ENCODE peak calls at places on chromosomes 2 and 18, in eight cellular contexts. V, M, O, F, J, X, S and H are unnamed samples.

GRCh38 chr2:122063716-122064115 is 308.3 kb downstream of the TSN start:
- DNase-seq in F (no peak), S (no peak), V (no peak), O (no peak), J (no peak), X (peak), M (no peak), H (no peak)

GRCh38 chr2:39523308-39524044 is 86.4 kb upstream of the MAP4K3 start:
- DNase-seq in F (peak), M (peak), O (no peak), S (no peak), V (no peak), X (peak), J (no peak), H (no peak)

GRCh38 chr2:39657538-39657937 is 8.2 kb upstream of the TMEM178A start:
- DNase-seq in V (no peak), O (no peak), M (no peak), X (no peak), S (no peak), J (no peak), F (no peak), H (no peak)

GRCh38 chr2:220320326-220320725 is 692.9 kb downstream of the SLC4A3 start:
- DNase-seq in S (no peak), M (no peak), O (no peak), J (no peak), F (no peak), X (peak), V (no peak), H (no peak)

GRCh38 chr18:36786686-36787085 is 42.1 kb downstream of the TPGS2 start:
- DNase-seq in J (no peak), O (peak), V (no peak), X (peak), F (peak), S (peak), M (peak), H (no peak)

GRCh38 chr2:231785822-231786176 is 446 bp upstream of the COPS7B start:
- DNase-seq in O (no peak), J (no peak), V (no peak), M (no peak), S (no peak), X (no peak), F (no peak), H (no peak)

GRCh38 chr2:33441235-33441810 is 35.1 kb upstream of the RASGRP3 start:
- DNase-seq in J (no peak), F (peak), V (no peak), O (peak), S (no peak), M (no peak), X (peak), H (no peak)

GRCh38 chr2:11656671-11657101 is 13.3 kb downstream of the NTSR2 start:
- DNase-seq in M (no peak), O (no peak), F (no peak), X (no peak), V (no peak), S (no peak), J (peak), H (no peak)

GRCh38 chr2:78439122-78439521 is 586.4 kb upstream of the REG3G start:
- DNase-seq in F (no peak), S (no peak), V (no peak), J (no peak), O (no peak), M (no peak), X (no peak), H (no peak)

GRCh38 chr2:191612496-191612895 is 65.4 kb upstream of the NABP1 start:
- DNase-seq in J (no peak), M (peak), X (peak), V (no peak), F (peak), S (no peak), O (no peak), H (no peak)

GRCh38 chr2:121376851-121377250 is 91.8 kb upstream of the TFCP2L1 start:
- DNase-seq in S (no peak), F (no peak), J (no peak), O (no peak), V (no peak), X (peak), M (no peak), H (no peak)

GRCh38 chr2:145751634-145752033 is 1231.7 kb upstream of the ZEB2 start:
- DNase-seq in X (peak), O (no peak), S (no peak), F (peak), J (no peak), M (peak), V (no peak), H (no peak)

DNA sequence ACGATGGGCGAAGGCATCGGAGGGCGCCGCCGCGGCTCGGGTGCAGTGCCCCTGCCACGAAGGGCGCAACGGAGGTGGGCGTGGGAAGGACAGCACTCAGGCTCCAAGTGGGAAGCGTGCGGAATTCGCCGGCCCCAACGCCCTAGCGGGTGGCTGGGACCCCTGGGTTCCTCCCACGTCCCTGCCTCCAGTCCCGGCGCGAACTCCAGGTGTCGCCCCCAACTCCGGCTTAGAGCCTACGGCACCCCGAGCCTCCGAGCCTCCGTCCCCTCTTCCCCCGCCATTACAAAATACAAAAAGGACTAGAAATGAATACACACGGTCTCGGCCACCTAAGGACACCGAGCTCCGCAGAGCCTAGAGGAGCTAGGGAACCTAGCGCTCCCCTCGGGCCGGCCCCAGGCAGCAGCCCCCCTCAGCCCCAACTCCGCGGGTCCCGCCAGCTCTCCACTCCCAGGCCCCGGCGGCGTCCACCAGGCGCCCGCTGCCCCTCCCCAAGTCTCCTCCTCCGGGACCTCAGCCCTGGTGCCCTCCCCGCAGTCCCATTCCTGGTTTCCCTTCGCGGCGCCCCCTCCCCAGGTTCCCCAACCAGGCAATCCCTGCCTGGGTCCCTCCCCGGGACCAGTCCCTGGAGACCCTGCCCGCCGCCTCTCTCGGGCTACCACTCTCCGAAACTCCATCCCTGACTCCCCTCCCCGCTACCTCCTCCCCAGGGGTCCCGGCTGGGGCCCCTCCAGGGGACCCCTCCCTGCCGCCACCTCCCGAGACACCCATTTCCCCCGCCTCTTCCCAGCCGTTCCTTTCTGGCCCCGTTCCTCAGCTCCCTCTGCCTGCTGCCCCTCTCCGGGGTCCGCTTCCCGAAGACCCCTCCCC is 1.0 kb downstream of the CYP27C1 start:
- DNase-seq in X (no peak), J (no peak), M (no peak), S (no peak), O (no peak), F (no peak), V (peak), H (no peak)
- H3K4me3 ChIP-seq in X (peak), J (peak), M (peak), S (peak), O (no peak), F (peak), V (peak), H (peak)

GRCh38 chr2:240999001-240999791 is 778 bp downstream of the SNED1 start:
- DNase-seq in F (no peak), X (no peak), M (no peak), O (peak), S (peak), J (peak), V (peak), H (peak)
- H3K4me3 ChIP-seq in F (peak), X (peak), M (peak), O (no peak), S (peak), J (peak), V (peak), H (peak)

GRCh38 chr18:60038731-60039130 is 138.9 kb downstream of the PMAIP1 start:
- DNase-seq in X (no peak), J (no peak), M (no peak), S (no peak), V (no peak), O (no peak), F (no peak), H (no peak)

GRCh38 chr18:60044290-60045006 is 144.7 kb downstream of the PMAIP1 start:
- DNase-seq in S (no peak), M (no peak), J (no peak), X (peak), O (no peak), V (no peak), F (no peak), H (no peak)

DNA sequence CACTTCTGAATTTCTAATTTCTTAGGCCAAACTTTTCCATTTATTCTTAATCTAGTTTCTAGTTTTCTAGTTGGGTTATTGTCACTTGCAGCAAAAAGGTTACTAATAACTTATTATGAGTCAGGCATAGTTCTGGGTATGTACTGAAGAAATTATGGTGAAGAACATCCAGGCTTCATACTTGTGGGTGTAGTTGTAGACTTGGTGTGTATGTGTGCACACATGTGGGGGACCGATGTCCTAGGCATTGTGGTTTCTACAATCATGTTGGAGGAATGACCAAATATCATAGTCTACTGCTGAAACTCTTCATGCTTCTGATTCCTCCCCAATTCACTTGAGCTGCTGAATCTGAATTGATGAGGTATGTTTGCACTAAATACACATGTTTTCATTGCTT is 141.2 kb downstream of the PMAIP1 start:
- DNase-seq in V (no peak), M (no peak), X (no peak), O (no peak), F (no peak), S (no peak), J (no peak), H (no peak)
- H3K4me3 ChIP-seq in V (no peak), M (no peak), X (no peak), O (no peak), F (no peak), S (no peak), J (no peak), H (no peak)

DNA sequence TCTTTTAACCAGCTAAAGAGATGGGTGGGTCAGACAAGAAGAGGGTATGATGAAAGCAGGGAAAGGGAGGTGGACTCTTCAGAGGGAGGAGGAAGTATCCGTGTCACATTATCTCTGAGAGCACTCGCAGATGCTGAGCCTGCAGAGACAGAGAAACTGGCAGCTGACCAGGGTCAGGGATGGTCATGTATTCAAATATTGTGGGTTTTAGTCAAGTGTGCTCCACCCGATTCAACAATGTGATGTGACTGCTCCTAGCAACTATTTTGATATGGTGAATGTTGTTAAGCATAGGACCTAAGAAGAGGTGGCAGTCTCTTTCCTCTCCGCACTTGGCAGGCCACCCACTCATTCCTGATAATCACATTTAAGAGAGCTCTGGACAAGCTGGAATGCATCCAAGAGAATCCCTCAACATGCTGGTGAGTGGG is 1.3 kb upstream of the CLIP4 start:
- DNase-seq in X (peak), F (no peak), V (no peak), O (peak), J (no peak), S (peak), M (no peak), H (no peak)
- H3K4me3 ChIP-seq in X (no peak), F (no peak), V (no peak), O (no peak), J (no peak), S (no peak), M (no peak), H (no peak)

DNA sequence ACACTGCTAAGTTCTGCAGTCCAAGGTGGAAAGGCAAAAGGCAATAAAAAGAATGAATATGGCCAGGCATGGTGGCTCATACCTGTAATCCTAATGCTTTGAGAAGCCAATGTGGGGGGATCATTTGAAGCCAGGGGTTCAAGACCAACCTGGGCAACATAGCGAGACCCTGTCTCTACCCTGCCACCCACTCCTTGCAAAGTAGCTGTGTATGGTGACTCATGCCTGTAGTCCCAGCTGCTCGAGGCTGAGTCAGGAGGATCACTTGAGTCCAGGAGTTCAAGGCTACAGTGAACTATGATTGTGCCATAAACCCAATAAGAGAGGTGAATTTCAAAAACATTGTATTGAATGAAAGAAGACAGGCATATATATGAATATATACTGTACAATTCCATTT is 2.4 kb downstream of the MYL12B start:
- DNase-seq in M (no peak), F (no peak), V (no peak), X (no peak), S (no peak), J (no peak), O (peak), H (no peak)
- H3K4me3 ChIP-seq in M (peak), F (peak), V (no peak), X (peak), S (no peak), J (peak), O (no peak), H (no peak)